ENCODE peak calls at places on chromosomes 12 and 14, in six cellular contexts. L, M, R, W, X and E are unnamed samples.

GRCh38 chr12:27332407-27333310 is at the start of gene BMAL2:
- DNase-seq in L (peak), M (peak), R (peak), W (peak), X (no peak), E (peak)

GRCh38 chr14:21894003-21894897 is 220.6 kb upstream of the OR4E1 start:
- DNase-seq in L (no peak), M (no peak), R (peak), W (no peak), X (no peak), E (peak)

GRCh38 chr14:95286649-95287048 is 33.1 kb downstream of the CLMN start:
- DNase-seq in L (no peak), M (no peak), R (no peak), W (no peak), X (no peak), E (no peak)

GRCh38 chr12:85367886-85368385 is 87.9 kb downstream of the ALX1 start:
- DNase-seq in L (no peak), M (no peak), R (no peak), W (no peak), X (no peak), E (no peak)

GRCh38 chr12:64819816-64820402 is 4.5 kb upstream of the TBC1D30 start:
- DNase-seq in L (no peak), M (no peak), R (no peak), W (no peak), X (no peak), E (peak)

GRCh38 chr14:73753887-73754880 is 40.0 kb upstream of the PNMA1 start:
- DNase-seq in L (no peak), M (no peak), R (no peak), W (peak), X (peak), E (peak)

GRCh38 chr12:6950401-6950801 is 755 bp upstream of the PTPN6 start:
- DNase-seq in L (no peak), M (no peak), R (no peak), W (no peak), X (no peak), E (peak)

GRCh38 chr14:94081386-94081820 is 293 bp downstream of the IFI27L1 start:
- DNase-seq in L (no peak), M (no peak), R (no peak), W (no peak), X (no peak), E (no peak)

GRCh38 chr12:116885496-116885895 is 4.3 kb upstream of the HRK start:
- DNase-seq in L (no peak), M (no peak), R (no peak), W (no peak), X (no peak), E (peak)

GRCh38 chr14:60863251-60863650 is 117.6 kb downstream of the TRMT5 start:
- DNase-seq in L (no peak), M (no peak), R (no peak), W (no peak), X (no peak), E (no peak)

GRCh38 chr14:34301107-34301734 is 160.8 kb downstream of the SPTSSA start:
- DNase-seq in L (peak), M (peak), R (peak), W (peak), X (peak), E (peak)

GRCh38 chr14:104281768-104282301 is 143.4 kb downstream of the KIF26A start:
- DNase-seq in L (no peak), M (no peak), R (no peak), W (no peak), X (no peak), E (no peak)

GRCh38 chr12:123337053-123337452 is 27.6 kb downstream of the SBNO1 start:
- DNase-seq in L (no peak), M (no peak), R (no peak), W (no peak), X (no peak), E (no peak)

GRCh38 chr14:66511849-66512248 is 3.9 kb downstream of the GPHN start:
- DNase-seq in L (no peak), M (no peak), R (no peak), W (no peak), X (no peak), E (no peak)

GRCh38 chr12:110005319-110005973 is 6.2 kb downstream of the ANKRD13A start:
- DNase-seq in L (no peak), M (no peak), R (no peak), W (no peak), X (no peak), E (no peak)

GRCh38 chr12:84585996-84586395 is 326.6 kb downstream of the SLC6A15 start:
- DNase-seq in L (no peak), M (no peak), R (no peak), W (no peak), X (no peak), E (no peak)

GRCh38 chr12:96171905-96172304 is 22.3 kb upstream of the ELK3 start:
- DNase-seq in L (no peak), M (no peak), R (no peak), W (no peak), X (no peak), E (no peak)

GRCh38 chr12:132946507-132946820 is 9.6 kb downstream of the ZNF605 start:
- DNase-seq in L (no peak), M (no peak), R (no peak), W (no peak), X (no peak), E (no peak)

GRCh38 chr12:132949936-132950837 is 5.9 kb downstream of the ZNF605 start:
- DNase-seq in L (no peak), M (no peak), R (no peak), W (no peak), X (no peak), E (no peak)

GRCh38 chr12:132948146-132949066 is 7.7 kb downstream of the ZNF605 start:
- DNase-seq in L (no peak), M (no peak), R (no peak), W (no peak), X (no peak), E (no peak)

GRCh38 chr12:132942611-132943010 is 13.5 kb downstream of the ZNF605 start:
- DNase-seq in L (no peak), M (no peak), R (no peak), W (no peak), X (no peak), E (no peak)

GRCh38 chr12:132945806-132946506 is 10.2 kb downstream of the ZNF605 start:
- DNase-seq in L (no peak), M (peak), R (no peak), W (no peak), X (no peak), E (no peak)
- H3K4me3 ChIP-seq in L (no peak), M (no peak), R (no peak), W (no peak), X (no peak), E (no peak)

GRCh38 chr12:62250671-62251608 is 9.3 kb upstream of the USP15 start:
- DNase-seq in L (no peak), M (no peak), R (peak), W (no peak), X (peak), E (peak)

GRCh38 chr12:62249419-62249818 is 10.8 kb upstream of the USP15 start:
- DNase-seq in L (no peak), M (no peak), R (no peak), W (no peak), X (no peak), E (no peak)

GRCh38 chr12:62247646-62248045 is 12.6 kb upstream of the USP15 start:
- DNase-seq in L (no peak), M (no peak), R (no peak), W (no peak), X (no peak), E (no peak)

GRCh38 chr12:62247242-62247641 is 13.0 kb upstream of the USP15 start:
- DNase-seq in L (no peak), M (no peak), R (no peak), W (no peak), X (no peak), E (no peak)

GRCh38 chr12:62248873-62249272 is 11.3 kb upstream of the USP15 start:
- DNase-seq in L (no peak), M (no peak), R (peak), W (no peak), X (no peak), E (peak)
- TF ChIP-seq MYC in L (no peak), M (no peak), R (peak), W (no peak), X (no peak), E (no peak)

GRCh38 chr12:31737763-31738162 is 8.9 kb upstream of the AMN1 start:
- DNase-seq in L (no peak), M (no peak), R (peak), W (no peak), X (no peak), E (no peak)

GRCh38 chr12:31736472-31736871 is 7.7 kb upstream of the AMN1 start:
- DNase-seq in L (no peak), M (no peak), R (peak), W (peak), X (no peak), E (peak)

GRCh38 chr12:31740618-31741017 is 11.8 kb upstream of the AMN1 start:
- DNase-seq in L (no peak), M (no peak), R (no peak), W (no peak), X (no peak), E (peak)

GRCh38 chr12:31732926-31733548 is 4.2 kb upstream of the AMN1 start:
- DNase-seq in L (peak), M (peak), R (peak), W (peak), X (peak), E (peak)

DNA sequence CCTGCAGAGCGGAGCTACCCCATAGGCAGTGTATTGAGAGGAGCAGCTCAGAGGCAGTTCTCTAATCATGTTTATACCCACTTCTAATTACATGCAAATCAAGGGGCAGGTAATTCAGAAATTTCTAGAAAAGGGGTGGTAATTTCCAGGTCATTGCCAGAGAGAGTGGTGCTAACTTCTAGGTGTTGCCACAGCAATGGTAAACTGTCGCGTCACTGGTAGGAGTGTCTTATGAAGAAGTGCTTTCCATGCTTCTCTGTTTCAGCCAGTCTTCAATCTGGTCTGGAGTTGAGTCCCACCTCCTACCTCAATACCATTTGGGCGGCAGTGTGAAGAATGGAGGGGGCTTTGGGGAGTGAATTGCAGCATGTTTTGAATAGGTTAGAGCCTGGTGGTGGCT is 8.5 kb upstream of the AMN1 start:
- DNase-seq in L (no peak), M (no peak), R (peak), W (no peak), X (no peak), E (no peak)
- TF ChIP-seq MAX in L (no peak), M (no peak), R (no peak), W (no peak), X (no peak), E (no peak)

DNA sequence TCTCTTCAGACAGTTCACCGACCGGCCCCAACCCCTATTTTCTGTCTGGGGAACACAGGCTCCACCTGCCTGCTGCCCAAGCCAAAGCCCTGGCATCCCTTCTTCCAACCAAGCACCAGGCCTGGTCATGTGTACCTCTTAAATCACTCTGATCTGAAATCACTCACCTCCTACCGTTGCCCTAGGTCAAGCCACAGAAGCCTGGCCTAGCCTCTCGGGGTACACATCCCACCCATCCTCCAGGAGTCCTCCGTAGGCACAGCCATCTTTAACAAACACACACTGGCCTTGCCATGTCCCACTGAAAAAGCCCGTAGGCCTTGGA is 81.8 kb downstream of the IRF2BPL start:
- DNase-seq in L (no peak), M (no peak), R (no peak), W (no peak), X (no peak), E (no peak)
- H3K4me3 ChIP-seq in L (no peak), M (no peak), R (no peak), W (no peak), X (no peak), E (no peak)